ENCODE peak calls at places on chromosomes 3 and 15, in ten cellular contexts. W, R, J, D, M, K, P, E, A and Q are unnamed samples.

GRCh38 chr15:79680721-79681120 is 216.1 kb downstream of the MTHFS start:
- DNase-seq in M (no peak), R (no peak), J (no peak), E (no peak), W (no peak), A (peak; percentile 25), P (no peak), D (no peak), K (no peak), Q (no peak)

GRCh38 chr3:86774082-86774691 is 216.8 kb downstream of the VGLL3 start:
- DNase-seq in P (no peak), E (no peak), A (no peak), J (no peak), R (no peak), W (no peak), D (no peak), M (no peak), K (peak; percentile 9), Q (no peak)

GRCh38 chr3:186421946-186422345 is 59.9 kb upstream of the DGKG start:
- DNase-seq in A (no peak), E (no peak), J (no peak), R (no peak), P (no peak), W (no peak), M (no peak), D (no peak), K (no peak), Q (no peak)

GRCh38 chr3:7546219-7546618 is 685.3 kb downstream of the GRM7 start:
- DNase-seq in W (no peak), K (no peak), D (no peak), M (peak; percentile 11), R (no peak), J (no peak), E (no peak), A (no peak), P (no peak), Q (no peak)

GRCh38 chr3:40593351-40593750 is 68.6 kb downstream of the ZNF621 start:
- DNase-seq in J (no peak), A (no peak), K (no peak), R (no peak), M (no peak), D (no peak), E (no peak), P (no peak), W (no peak), Q (no peak)

GRCh38 chr3:129305592-129306091 is 27.0 kb downstream of the HMCES start:
- DNase-seq in D (peak; percentile 76), P (peak; percentile 78), M (peak; percentile 91), W (no peak), J (no peak), A (peak; percentile 97), R (peak; percentile 84), K (no peak), E (peak; percentile 91), Q (peak; percentile 94)

GRCh38 chr3:45607790-45608189 is 13.2 kb downstream of the LIMD1 start:
- DNase-seq in M (no peak), W (no peak), R (no peak), P (no peak), E (no peak), A (no peak), J (no peak), D (no peak), K (no peak), Q (no peak)

GRCh38 chr3:28081533-28081947 is 159.9 kb upstream of the CMC1 start:
- DNase-seq in D (no peak), P (no peak), K (no peak), J (no peak), M (no peak), R (no peak), W (no peak), A (peak; percentile 23), E (no peak), Q (no peak)

GRCh38 chr15:39084683-39085530 is 496.0 kb upstream of the THBS1 start:
- DNase-seq in P (no peak), M (no peak), E (peak; percentile 65), J (no peak), W (no peak), K (peak; percentile 21), D (peak; percentile 23), A (no peak), R (peak; percentile 17), Q (no peak)

GRCh38 chr15:39747326-39747725 is 35.3 kb downstream of the FSIP1 start:
- DNase-seq in J (no peak), R (no peak), D (no peak), K (no peak), E (no peak), W (no peak), P (no peak), A (no peak), M (no peak), Q (no peak)

GRCh38 chr3:141769171-141769894 is 6.1 kb downstream of the GRK7 start:
- DNase-seq in E (no peak), D (no peak), K (peak; percentile 28), A (no peak), P (no peak), W (no peak), R (no peak), J (no peak), M (no peak), Q (no peak)

GRCh38 chr3:123841476-123842238 is 42.5 kb downstream of the MYLK start:
- DNase-seq in R (no peak), E (no peak), D (no peak), M (no peak), J (no peak), W (no peak), A (no peak), K (no peak), P (no peak), Q (no peak)

GRCh38 chr3:12303532-12303931 is 14.7 kb downstream of the PPARG start:
- DNase-seq in K (no peak), J (no peak), A (no peak), E (no peak), R (no peak), M (no peak), P (no peak), W (no peak), D (no peak), Q (no peak)

GRCh38 chr3:25424238-25425013 is 3.6 kb upstream of the RARB start:
- DNase-seq in R (no peak), M (no peak), K (no peak), P (no peak), W (no peak), A (no peak), D (no peak), J (no peak), E (peak; percentile 36), Q (no peak)

GRCh38 chr3:150264560-150264959 is 143.5 kb upstream of the TSC22D2 start:
- DNase-seq in R (no peak), K (no peak), P (no peak), W (no peak), D (no peak), E (no peak), J (no peak), A (no peak), M (no peak), Q (no peak)
- H3K4me3 ChIP-seq in R (no peak overlapping the region), K (no peak overlapping the region), P (no peak overlapping the region), W (no peak overlapping the region), D (no peak overlapping the region), E (no peak overlapping the region), J (no peak overlapping the region), A (no peak overlapping the region), M (no peak overlapping the region), Q (no peak overlapping the region)

DNA sequence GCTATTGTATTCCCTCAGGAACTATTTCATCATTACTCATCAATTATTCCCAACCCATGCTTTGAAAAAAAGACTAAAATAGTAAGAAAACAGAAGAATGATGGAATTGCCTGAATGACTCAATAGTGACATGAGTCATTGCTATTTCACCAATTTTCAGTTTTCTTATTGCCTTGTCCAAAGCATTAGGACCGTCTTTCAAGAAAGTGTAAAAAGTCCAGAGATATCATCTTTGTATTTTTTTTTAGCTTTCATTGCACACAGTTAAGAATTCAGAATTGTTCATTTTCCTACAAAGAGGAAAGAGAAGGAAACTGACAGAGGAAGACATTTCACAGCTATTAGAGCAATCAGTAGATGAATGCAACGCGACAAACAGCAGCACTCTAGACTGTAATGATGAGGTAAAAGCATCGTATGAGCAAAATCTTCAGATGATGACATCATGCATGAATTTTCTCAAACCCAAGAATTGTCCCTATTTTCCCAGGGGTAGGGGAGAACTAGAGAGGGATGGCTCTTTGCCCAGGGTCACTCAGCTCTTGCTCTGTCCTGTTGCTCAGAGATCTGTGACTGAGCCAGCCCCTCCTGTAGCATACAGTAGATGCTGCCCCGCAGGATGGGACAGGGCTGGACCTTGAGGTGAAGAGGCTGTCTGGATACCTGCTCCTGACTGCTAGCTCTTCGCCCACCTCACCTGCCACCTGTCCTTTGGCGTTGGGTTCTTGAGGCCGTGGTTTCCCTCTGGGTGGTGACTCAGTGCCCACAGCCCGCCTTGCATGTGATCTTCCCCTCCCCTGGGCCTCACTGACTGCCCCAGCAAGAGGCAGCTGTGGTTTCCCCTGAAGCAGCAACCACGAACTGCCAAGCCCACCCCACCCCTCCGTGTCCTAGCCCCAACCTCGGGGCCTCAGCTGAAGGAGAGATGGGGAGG is 84.8 kb downstream of the PPCDC start:
- DNase-seq in A (no peak), E (no peak), D (peak; percentile 70), R (no peak), M (peak; percentile 60), W (no peak), J (no peak), K (peak; percentile 27), P (no peak), Q (no peak)
- TF ChIP-seq POLR2A in A (no peak), E (no peak), D (no peak), R (no peak), M (no peak), W (no peak), J (no peak), K (no peak), P (no peak), Q (no peak)

GRCh38 chr3:33278106-33278672 is 947 bp downstream of the FBXL2 start:
- DNase-seq in J (no peak), K (no peak), D (no peak), A (no peak), W (no peak), R (no peak), P (no peak), E (no peak), M (no peak), Q (no peak)
- H3K27me3 ChIP-seq in J (peaks cover 6% of the 10 kb centered on the region), K (no peaks in the 10 kb centered on the region), D (peaks cover 18% of the 10 kb centered on the region), A (no peaks in the 10 kb centered on the region), W (no peaks in the 10 kb centered on the region), R (no peaks in the 10 kb centered on the region), P (no peaks in the 10 kb centered on the region), E (no peaks in the 10 kb centered on the region), M (no peaks in the 10 kb centered on the region), Q (no peaks in the 10 kb centered on the region)

DNA sequence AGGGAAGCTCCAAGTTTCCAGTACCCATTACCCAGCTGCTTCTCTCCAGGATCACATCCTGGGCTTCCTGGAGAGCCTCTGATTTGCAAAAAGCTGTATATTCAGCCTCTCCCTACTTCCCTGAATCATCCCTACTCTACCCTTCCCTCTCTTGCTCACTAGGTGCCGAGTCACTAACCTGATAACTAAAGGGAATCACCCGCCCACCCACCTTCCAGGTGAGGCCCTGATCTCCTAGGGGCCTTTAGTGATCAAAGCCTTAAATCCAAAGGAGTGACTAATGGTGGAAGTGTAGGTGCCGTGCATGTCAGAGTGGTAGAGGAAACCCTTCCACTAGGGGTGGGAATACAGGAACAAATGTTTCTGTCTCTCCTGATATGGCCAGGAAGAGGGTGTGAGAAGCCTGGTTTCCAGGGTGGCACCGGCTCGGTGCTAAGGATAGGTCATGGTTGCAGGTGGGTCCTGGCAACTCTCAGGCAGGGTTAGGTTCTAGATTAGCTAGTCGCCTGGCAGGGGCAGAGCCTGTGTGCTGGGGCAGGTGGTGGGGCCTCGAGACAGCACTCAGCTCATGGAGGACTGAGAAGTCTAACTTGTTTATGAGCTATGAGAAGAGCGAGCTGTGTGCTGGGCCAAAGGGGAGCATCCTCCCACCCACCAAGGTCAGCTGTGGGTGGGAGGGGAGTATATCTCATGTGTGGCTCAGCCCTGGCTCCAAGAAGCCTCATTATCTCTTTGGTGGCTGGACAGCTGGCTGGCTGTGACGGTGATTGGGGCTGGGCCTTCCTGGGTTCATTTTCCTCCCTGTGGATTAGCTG is 10.1 kb downstream of the SEMA7A start:
- DNase-seq in P (no peak), J (no peak), A (no peak), R (no peak), K (peak; percentile 28), M (no peak), D (no peak), E (no peak), W (no peak), Q (no peak)
- H3K4me3 ChIP-seq in P (no peak overlapping the region), J (no peak overlapping the region), A (no peak overlapping the region), R (no peak overlapping the region), K (peak overlapping the region; percentile 30), M (no peak overlapping the region), D (no peak overlapping the region), E (no peak overlapping the region), W (no peak overlapping the region), Q (no peak overlapping the region)